ENCODE peak calls at places on chromosomes 6 and 20, in eight cellular contexts. R is dorsolateral prefrontal cortex; B is A549; X is substantia nigra; Y is neuronal stem cell; D is tibial nerve; K is effector memory CD4-positive, alpha-beta T cell; G is OCI-LY7. Q is an unnamed sample.

GRCh38 chr6:163570579-163571231 is 156.2 kb downstream of the QKI start:
- DNase-seq in R (no peak), B (no peak), X (no peak), Y (no peak), D (no peak), K (no peak), G (no peak), Q (no peak)

GRCh38 chr6:39453956-39454524 is 131.5 kb upstream of the KCNK16 start:
- DNase-seq in R (no peak), B (no peak), X (no peak), Y (no peak), D (no peak), K (no peak), G (no peak), Q (no peak)

GRCh38 chr20:14861028-14861699 is 523.8 kb upstream of the FLRT3 start:
- DNase-seq in R (no peak), B (no peak), X (no peak), Y (no peak), D (no peak), K (no peak), G (no peak), Q (no peak)

GRCh38 chr6:26196846-26197683 is 109.8 kb downstream of the HFE start:
- DNase-seq in R (peak), B (no peak), X (peak), Y (peak), D (peak), K (peak), G (peak), Q (peak)

GRCh38 chr6:37456126-37456525 is 23.1 kb downstream of the CMTR1 start:
- DNase-seq in R (no peak), B (no peak), X (no peak), Y (no peak), D (no peak), K (no peak), G (no peak), Q (no peak)

GRCh38 chr20:51884561-51884960 is 82.2 kb upstream of the SALL4 start:
- DNase-seq in R (no peak), B (no peak), X (no peak), Y (no peak), D (no peak), K (no peak), G (no peak), Q (no peak)

GRCh38 chr6:167825059-167825758 is 1.5 kb upstream of the AFDN start:
- DNase-seq in R (no peak), B (no peak), X (no peak), Y (peak), D (peak), K (no peak), G (no peak), Q (no peak)

GRCh38 chr6:84052204-84052882 is 18.8 kb downstream of the MRAP2 start:
- DNase-seq in R (peak), B (no peak), X (no peak), Y (peak), D (peak), K (no peak), G (no peak), Q (peak)

GRCh38 chr20:23626040-23626620 is 11.6 kb downstream of the CST3 start:
- DNase-seq in R (no peak), B (peak), X (no peak), Y (no peak), D (no peak), K (no peak), G (no peak), Q (no peak)

GRCh38 chr6:7907159-7907558 is 3.4 kb downstream of the TXNDC5 start:
- DNase-seq in R (no peak), B (no peak), X (no peak), Y (no peak), D (no peak), K (no peak), G (no peak), Q (no peak)

GRCh38 chr20:3704085-3704484 is 8.3 kb downstream of the SIGLEC1 start:
- DNase-seq in R (no peak), B (no peak), X (no peak), Y (no peak), D (no peak), K (no peak), G (no peak), Q (peak)

GRCh38 chr6:68127066-68127465 is 508.0 kb upstream of the ADGRB3 start:
- DNase-seq in R (no peak), B (no peak), X (no peak), Y (no peak), D (no peak), K (no peak), G (no peak), Q (no peak)

GRCh38 chr6:1062786-1063545 is 248.9 kb upstream of the FOXQ1 start:
- DNase-seq in R (no peak), B (no peak), X (no peak), Y (no peak), D (no peak), K (no peak), G (no peak), Q (no peak)

GRCh38 chr6:108874470-108875160 is 26.4 kb downstream of the ARMC2 start:
- DNase-seq in R (no peak), B (no peak), X (no peak), Y (no peak), D (peak), K (no peak), G (no peak), Q (no peak)

GRCh38 chr6:105981002-105981887 is 104.9 kb upstream of the PRDM1 start:
- DNase-seq in R (no peak), B (no peak), X (no peak), Y (no peak), D (no peak), K (peak), G (no peak), Q (no peak)

GRCh38 chr6:131443514-131443913 is 129.5 kb upstream of the ARG1 start:
- DNase-seq in R (no peak), B (no peak), X (no peak), Y (no peak), D (no peak), K (no peak), G (peak), Q (no peak)

GRCh38 chr20:34954905-34955231 is 738 bp downstream of the GSS start:
- DNase-seq in R (no peak), B (no peak), X (no peak), Y (no peak), D (no peak), K (no peak), G (no peak), Q (peak)

GRCh38 chr6:31713991-31714684 is 1.0 kb upstream of the LY6G6D start:
- DNase-seq in R (no peak), B (no peak), X (no peak), Y (peak), D (no peak), K (no peak), G (no peak), Q (no peak)

GRCh38 chr20:52004720-52005119 is 186.9 kb downstream of the ZFP64 start:
- DNase-seq in R (no peak), B (no peak), X (no peak), Y (no peak), D (no peak), K (no peak), G (no peak), Q (no peak)

GRCh38 chr6:69090132-69090531 is 455.1 kb downstream of the ADGRB3 start:
- DNase-seq in R (no peak), B (peak), X (no peak), Y (no peak), D (no peak), K (no peak), G (no peak), Q (peak)

GRCh38 chr20:32396656-32397160 is 38.6 kb downstream of the ASXL1 start:
- DNase-seq in R (no peak), B (no peak), X (no peak), Y (no peak), D (no peak), K (no peak), G (no peak), Q (no peak)

GRCh38 chr6:43823879-43824740 is 54.1 kb downstream of the VEGFA start:
- DNase-seq in R (no peak), B (no peak), X (no peak), Y (no peak), D (no peak), K (no peak), G (peak), Q (no peak)

GRCh38 chr20:11919046-11919445 is 1.4 kb downstream of the BTBD3 start:
- DNase-seq in R (peak), B (no peak), X (no peak), Y (no peak), D (no peak), K (no peak), G (no peak), Q (peak)

GRCh38 chr6:71533939-71534379 is 245.3 kb downstream of the OGFRL1 start:
- DNase-seq in R (no peak), B (peak), X (no peak), Y (no peak), D (peak), K (no peak), G (peak), Q (no peak)

GRCh38 chr20:23245553-23246128 is 105.0 kb upstream of the NXT1 start:
- DNase-seq in R (peak), B (peak), X (no peak), Y (no peak), D (peak), K (no peak), G (peak), Q (peak)

GRCh38 chr20:32019563-32020463 is 9.6 kb downstream of the CCM2L start:
- DNase-seq in R (no peak), B (no peak), X (no peak), Y (no peak), D (no peak), K (no peak), G (no peak), Q (peak)

GRCh38 chr20:36122931-36123288 is 31.6 kb upstream of the EPB41L1 start:
- DNase-seq in R (no peak), B (no peak), X (no peak), Y (no peak), D (no peak), K (no peak), G (no peak), Q (no peak)

GRCh38 chr6:151723152-151723551 is 84.3 kb upstream of the ESR1 start:
- DNase-seq in R (no peak), B (no peak), X (no peak), Y (no peak), D (no peak), K (no peak), G (no peak), Q (no peak)

GRCh38 chr6:138291849-138292181 is 73.5 kb upstream of the PBOV1 start:
- DNase-seq in R (peak), B (no peak), X (no peak), Y (no peak), D (no peak), K (no peak), G (no peak), Q (no peak)

GRCh38 chr6:108113557-108114519 is 39.3 kb upstream of the OSTM1 start:
- DNase-seq in R (no peak), B (peak), X (peak), Y (peak), D (peak), K (no peak), G (peak), Q (peak)

GRCh38 chr20:25274891-25275812 is 27.3 kb downstream of the PYGB start:
- DNase-seq in R (peak), B (no peak), X (no peak), Y (no peak), D (no peak), K (no peak), G (no peak), Q (no peak)

GRCh38 chr6:89297695-89298351 is 17.3 kb downstream of the GABRR2 start:
- DNase-seq in R (no peak), B (peak), X (no peak), Y (no peak), D (peak), K (peak), G (no peak), Q (peak)

GRCh38 chr6:78538002-78538401 is 329.3 kb upstream of the IRAK1BP1 start:
- DNase-seq in R (no peak), B (no peak), X (no peak), Y (no peak), D (no peak), K (no peak), G (no peak), Q (no peak)

GRCh38 chr20:29301624-29302259 is 1955.7 kb upstream of the DEFB115 start:
- DNase-seq in R (no peak), B (no peak), X (no peak), Y (no peak), D (no peak), K (no peak), G (no peak), Q (no peak)

GRCh38 chr6:104702126-104702841 is 157.4 kb downstream of the HACE1 start:
- DNase-seq in R (no peak), B (no peak), X (no peak), Y (no peak), D (no peak), K (no peak), G (no peak), Q (no peak)

GRCh38 chr6:104699598-104700329 is 160.0 kb downstream of the HACE1 start:
- DNase-seq in R (no peak), B (no peak), X (no peak), Y (no peak), D (no peak), K (no peak), G (no peak), Q (no peak)

GRCh38 chr6:104700371-104701185 is 159.1 kb downstream of the HACE1 start:
- DNase-seq in R (no peak), B (no peak), X (no peak), Y (no peak), D (no peak), K (no peak), G (no peak), Q (no peak)

GRCh38 chr6:104704191-104704590 is 155.5 kb downstream of the HACE1 start:
- DNase-seq in R (no peak), B (no peak), X (no peak), Y (no peak), D (no peak), K (no peak), G (no peak), Q (no peak)

DNA sequence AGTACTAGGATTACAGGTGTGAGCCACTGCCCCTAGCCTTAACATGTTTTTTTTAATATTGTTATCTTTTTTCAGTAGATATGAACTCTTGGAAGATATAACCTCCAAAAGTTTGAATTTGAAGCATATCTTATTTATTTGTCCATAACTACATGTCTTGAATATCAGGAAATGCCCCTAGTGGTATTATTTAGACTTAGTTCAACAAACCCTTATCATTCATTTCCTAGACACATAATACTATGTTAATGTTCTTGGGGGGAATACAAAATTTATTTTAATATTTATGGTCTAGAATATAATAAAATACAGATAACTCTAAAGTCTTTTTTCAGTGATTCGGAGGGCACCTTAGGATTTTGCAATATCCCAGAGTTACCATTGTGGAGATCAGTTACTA is 160.7 kb downstream of the HACE1 start:
- DNase-seq in R (no peak), B (no peak), X (no peak), Y (no peak), D (no peak), K (no peak), G (no peak), Q (no peak)
- H3K27ac ChIP-seq in R (no peak), B (no peak), X (no peak), Y (no peak), D (no peak), K (no peak), G (no peak), Q (no peak)

DNA sequence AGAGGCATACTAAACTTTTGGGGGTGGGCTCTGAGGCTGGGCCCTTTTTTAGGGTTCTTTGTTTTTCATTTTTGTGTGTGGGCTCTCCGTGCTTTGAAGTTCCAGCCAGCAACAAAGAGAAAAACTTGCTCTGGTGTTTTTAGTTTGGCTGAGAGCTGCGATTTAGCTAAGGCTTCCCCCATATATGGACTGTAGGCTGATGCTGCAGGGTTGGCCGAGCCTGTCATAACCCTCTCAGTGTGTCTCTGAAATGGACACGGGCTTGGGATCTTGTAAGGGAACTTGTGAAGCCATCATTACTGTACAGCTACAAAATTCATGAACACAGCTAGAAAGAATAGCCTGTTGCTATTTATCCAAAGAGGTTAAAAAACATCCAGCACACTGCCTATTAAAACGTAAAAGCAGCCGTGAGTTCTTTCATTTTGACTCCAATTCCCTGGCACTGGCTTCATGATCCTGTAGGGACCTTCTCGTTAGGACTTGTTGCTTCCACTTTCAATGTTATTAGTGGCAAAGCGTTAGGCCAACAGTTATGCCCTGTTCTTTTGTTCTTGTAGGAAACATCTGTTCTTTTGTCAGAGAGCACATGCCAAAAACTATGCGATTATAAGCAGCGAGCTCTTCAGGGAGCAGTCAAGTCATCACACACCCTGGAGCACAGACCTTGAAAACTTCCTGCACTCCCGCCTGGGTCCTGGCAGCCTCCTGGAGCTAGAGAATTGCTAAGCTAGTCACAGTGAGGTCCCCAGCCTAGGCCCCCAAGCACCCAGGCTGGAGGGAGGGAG is 609.7 kb upstream of the ARID1B start:
- DNase-seq in R (no peak), B (no peak), X (no peak), Y (no peak), D (peak), K (no peak), G (no peak), Q (no peak)
- H3K27ac ChIP-seq in R (no peak), B (no peak), X (no peak), Y (no peak), D (peak), K (peak), G (no peak), Q (no peak)

GRCh38 chr6:146999766-147000165 is 204.5 kb upstream of the STXBP5 start:
- DNase-seq in R (no peak), B (no peak), X (no peak), Y (no peak), D (no peak), K (no peak), G (no peak), Q (peak)

GRCh38 chr6:147001621-147002020 is 202.6 kb upstream of the STXBP5 start:
- DNase-seq in R (no peak), B (no peak), X (no peak), Y (no peak), D (no peak), K (no peak), G (no peak), Q (no peak)

GRCh38 chr6:146997062-146997461 is 207.2 kb upstream of the STXBP5 start:
- DNase-seq in R (no peak), B (peak), X (no peak), Y (no peak), D (no peak), K (no peak), G (no peak), Q (no peak)

GRCh38 chr6:147003186-147003585 is 201.0 kb upstream of the STXBP5 start:
- DNase-seq in R (no peak), B (no peak), X (no peak), Y (no peak), D (no peak), K (no peak), G (no peak), Q (no peak)

GRCh38 chr6:147000545-147001488 is 203.4 kb upstream of the STXBP5 start:
- DNase-seq in R (no peak), B (no peak), X (no peak), Y (no peak), D (no peak), K (no peak), G (no peak), Q (peak)
- H3K27ac ChIP-seq in R (no peak), B (peak), X (no peak), Y (no peak), D (no peak), K (no peak), G (no peak), Q (peak)

DNA sequence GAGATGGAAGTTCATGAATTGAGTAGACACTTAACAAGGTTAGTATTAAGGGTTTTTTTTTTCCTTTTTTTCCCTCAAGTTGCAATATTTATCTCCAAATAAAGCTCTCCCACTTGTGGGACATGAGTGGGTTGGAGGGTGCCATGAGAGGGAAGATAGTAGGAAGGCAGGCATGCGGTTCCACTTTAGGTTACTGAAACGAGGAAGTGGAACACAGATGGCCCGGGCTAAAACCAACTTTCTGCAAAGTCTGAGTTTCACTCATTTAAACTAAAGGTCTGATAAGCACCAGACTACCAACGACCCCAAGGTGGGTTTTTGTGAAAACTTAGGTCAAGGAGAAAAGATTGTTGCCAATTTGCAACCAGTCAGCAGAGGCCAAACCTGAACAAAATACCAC is 42.2 kb downstream of the TBC1D7 start:
- DNase-seq in R (no peak), B (no peak), X (no peak), Y (no peak), D (no peak), K (no peak), G (peak), Q (no peak)
- H3K27ac ChIP-seq in R (no peak), B (no peak), X (no peak), Y (no peak), D (no peak), K (no peak), G (peak), Q (no peak)